ENCODE peak calls at places on chromosomes 12 and 14, in six cellular contexts. J is type B pancreatic cell; I is stimulated activated naive B cell treated with anti-CD40 and anti-IgM and Interleukin-4, amounts not matched to agents 10 μg/mL and 1 μg/mL and 100 μg/mL, for 72 hours; F is T-helper 9 cell; E is stimulated activated CD8-positive, alpha-beta memory T cell treated with anti-CD3 and anti-CD28 coated beads, Interleukin-2, amount 100 ng/mL, for 1 hour; T is iPS-NIHi11. S is an unnamed sample.

GRCh38 chr14:30966415-30967363 is 58.8 kb upstream of the AP4S1 start:
- DNase-seq in J (no peak), I (no peak), F (no peak), E (no peak), T (no peak), S (no peak)

GRCh38 chr14:49940805-49941421 is 48.0 kb downstream of the ARF6 start:
- DNase-seq in J (no peak), I (no peak), F (no peak), E (no peak), T (no peak), S (no peak)

GRCh38 chr12:90065301-90065801 is 356.7 kb upstream of the ATP2B1 start:
- DNase-seq in J (no peak), I (no peak), F (no peak), E (no peak), T (no peak), S (no peak)

GRCh38 chr12:51200806-51201205 is 17.1 kb downstream of the POU6F1 start:
- DNase-seq in J (no peak), I (no peak), F (no peak), E (no peak), T (no peak), S (no peak)

GRCh38 chr12:4865246-4865645 is 44.5 kb upstream of the KCNA1 start:
- DNase-seq in J (no peak), I (no peak), F (no peak), E (no peak), T (no peak), S (no peak)

GRCh38 chr12:6606331-6607131 is 648 bp downstream of the CHD4 start:
- DNase-seq in J (peak), I (peak), F (peak), E (peak), T (peak), S (no peak)

GRCh38 chr14:90288646-90289355 is 32.4 kb downstream of the PSMC1 start:
- DNase-seq in J (no peak), I (no peak), F (no peak), E (no peak), T (no peak), S (peak)

GRCh38 chr14:51419685-51420084 is 179.6 kb downstream of the TMX1 start:
- DNase-seq in J (no peak), I (no peak), F (peak), E (peak), T (no peak), S (no peak)

GRCh38 chr12:66282244-66282643 is 20.0 kb upstream of the HELB start:
- DNase-seq in J (no peak), I (no peak), F (no peak), E (no peak), T (no peak), S (no peak)

GRCh38 chr12:109683316-109683715 is 30.3 kb upstream of the FAM222A start:
- DNase-seq in J (no peak), I (no peak), F (no peak), E (no peak), T (no peak), S (no peak)

GRCh38 chr12:2783936-2784600 is 10.7 kb upstream of the FKBP4 start:
- DNase-seq in J (peak), I (peak), F (peak), E (peak), T (peak), S (peak)

GRCh38 chr14:68713782-68714181 is 79.1 kb downstream of the ZFP36L1 start:
- DNase-seq in J (no peak), I (no peak), F (no peak), E (no peak), T (no peak), S (no peak)

GRCh38 chr12:91833780-91834359 is 311.8 kb downstream of the BTG1 start:
- DNase-seq in J (no peak), I (no peak), F (no peak), E (no peak), T (no peak), S (no peak)

GRCh38 chr12:14239350-14239934 is 126.0 kb upstream of the ATF7IP start:
- DNase-seq in J (peak), I (peak), F (no peak), E (no peak), T (peak), S (no peak)

GRCh38 chr12:98291828-98292227 is 223.6 kb upstream of the TMPO start:
- DNase-seq in J (no peak), I (no peak), F (no peak), E (no peak), T (peak), S (no peak)

GRCh38 chr14:71467419-71467818 is 464.8 kb upstream of the RGS6 start:
- DNase-seq in J (no peak), I (no peak), F (no peak), E (no peak), T (no peak), S (no peak)

GRCh38 chr12:96094201-96094600 is 58.8 kb upstream of the LTA4H start:
- DNase-seq in J (no peak), I (no peak), F (no peak), E (no peak), T (peak), S (no peak)

S was measured in NCI-H1694.